ENCODE peak calls at places on chromosomes 13 and 19, in five cellular contexts. One of them, this sample, is unnamed.
A peak's percentile ranks its signal among the peaks of the same experiment; 100 is the strongest.

GRCh38 chr19:3771906-3772450 is at the start of gene RAX2:
- DNase-seq in heart left ventricle: no peak
- DNase-seq in tibial artery: no peak
- DNase-seq in lower lobe of right lung: no peak
- DNase-seq in psoas muscle: no peak
- DNase-seq in this sample: no peak

GRCh38 chr13:99386495-99386894 is 79.3 kb upstream of the GPR183 start:
- DNase-seq in lower lobe of right lung: no peak
- DNase-seq in psoas muscle: no peak
- DNase-seq in heart left ventricle: no peak
- DNase-seq in tibial artery: no peak
- DNase-seq in this sample: no peak

GRCh38 chr13:38763446-38764381 is 76.8 kb downstream of the FREM2 start:
- DNase-seq in tibial artery: no peak
- DNase-seq in psoas muscle: no peak
- DNase-seq in heart left ventricle: no peak
- DNase-seq in lower lobe of right lung: no peak
- DNase-seq in this sample: peak; percentile 35

GRCh38 chr19:16361254-16361653 is 36.6 kb downstream of the KLF2 start:
- DNase-seq in heart left ventricle: no peak
- DNase-seq in psoas muscle: no peak
- DNase-seq in lower lobe of right lung: no peak
- DNase-seq in tibial artery: no peak
- DNase-seq in this sample: no peak

GRCh38 chr13:44719857-44720671 is 143.9 kb upstream of the TSC22D1 start:
- DNase-seq in psoas muscle: no peak
- DNase-seq in tibial artery: no peak
- DNase-seq in heart left ventricle: no peak
- DNase-seq in lower lobe of right lung: no peak
- DNase-seq in this sample: no peak

GRCh38 chr13:46124531-46124966 is 19.7 kb upstream of the CPB2 start:
- DNase-seq in lower lobe of right lung: peak; percentile 59
- DNase-seq in psoas muscle: no peak
- DNase-seq in tibial artery: no peak
- DNase-seq in heart left ventricle: no peak
- DNase-seq in this sample: no peak

GRCh38 chr13:30308548-30308947 is 1.2 kb upstream of the KATNAL1 start:
- DNase-seq in tibial artery: no peak
- DNase-seq in lower lobe of right lung: no peak
- DNase-seq in psoas muscle: no peak
- DNase-seq in heart left ventricle: no peak
- DNase-seq in this sample: no peak

GRCh38 chr13:105406551-105406950 is 1128.9 kb downstream of the EFNB2 start:
- DNase-seq in psoas muscle: no peak
- DNase-seq in tibial artery: no peak
- DNase-seq in heart left ventricle: no peak
- DNase-seq in lower lobe of right lung: no peak
- DNase-seq in this sample: no peak

GRCh38 chr13:48078251-48078656 is 16.6 kb downstream of the MED4 start:
- DNase-seq in psoas muscle: no peak
- DNase-seq in tibial artery: no peak
- DNase-seq in heart left ventricle: no peak
- DNase-seq in lower lobe of right lung: no peak
- DNase-seq in this sample: peak; percentile 46

GRCh38 chr19:18646535-18647370 is 9.9 kb downstream of the KLHL26 start:
- DNase-seq in heart left ventricle: no peak
- DNase-seq in psoas muscle: no peak
- DNase-seq in tibial artery: peak; percentile 67
- DNase-seq in lower lobe of right lung: no peak
- DNase-seq in this sample: no peak

GRCh38 chr19:18776736-18777135 is 14.4 kb downstream of the COMP start:
- DNase-seq in lower lobe of right lung: no peak
- DNase-seq in psoas muscle: peak; percentile 47
- DNase-seq in tibial artery: no peak
- DNase-seq in heart left ventricle: no peak
- DNase-seq in this sample: no peak

GRCh38 chr13:112510002-112510780 is 77.8 kb downstream of the TUBGCP3 start:
- DNase-seq in heart left ventricle: no peak
- DNase-seq in lower lobe of right lung: peak; percentile 56
- DNase-seq in psoas muscle: no peak
- DNase-seq in tibial artery: no peak
- DNase-seq in this sample: peak; percentile 14

GRCh38 chr19:17458970-17459369 is 1.8 kb downstream of the NXNL1 start:
- DNase-seq in lower lobe of right lung: no peak
- DNase-seq in tibial artery: no peak
- DNase-seq in psoas muscle: no peak
- DNase-seq in heart left ventricle: no peak
- DNase-seq in this sample: no peak

GRCh38 chr19:10593820-10594637 is 6.9 kb upstream of the AP1M2 start:
- DNase-seq in psoas muscle: peak; percentile 80
- DNase-seq in heart left ventricle: no peak
- DNase-seq in tibial artery: peak; percentile 76
- DNase-seq in lower lobe of right lung: peak; percentile 61
- DNase-seq in this sample: no peak

GRCh38 chr13:50800091-50800739 is 43.3 kb downstream of the DLEU7 start:
- DNase-seq in lower lobe of right lung: no peak
- DNase-seq in heart left ventricle: no peak
- DNase-seq in psoas muscle: no peak
- DNase-seq in tibial artery: no peak
- DNase-seq in this sample: no peak

GRCh38 chr19:18254546-18255500 is 19.4 kb downstream of the IQCN start:
- DNase-seq in heart left ventricle: no peak
- DNase-seq in lower lobe of right lung: no peak
- DNase-seq in tibial artery: no peak
- DNase-seq in psoas muscle: no peak
- DNase-seq in this sample: peak; percentile 70

GRCh38 chr19:35436477-35437141 is 11.4 kb upstream of the FFAR2 start:
- DNase-seq in heart left ventricle: no peak
- DNase-seq in tibial artery: no peak
- DNase-seq in psoas muscle: peak; percentile 55
- DNase-seq in lower lobe of right lung: no peak
- DNase-seq in this sample: peak; percentile 62

GRCh38 chr13:64591981-64592380 is 2638.2 kb downstream of the PCDH9 start:
- DNase-seq in lower lobe of right lung: no peak
- DNase-seq in tibial artery: no peak
- DNase-seq in heart left ventricle: no peak
- DNase-seq in psoas muscle: no peak
- DNase-seq in this sample: no peak

GRCh38 chr13:112781881-112782361 is 92.1 kb downstream of the ATP11A start:
- DNase-seq in psoas muscle: no peak
- DNase-seq in lower lobe of right lung: peak; percentile 66
- DNase-seq in heart left ventricle: peak; percentile 89
- DNase-seq in tibial artery: no peak
- DNase-seq in this sample: no peak

GRCh38 chr19:2613507-2614295 is 88.8 kb downstream of the GNG7 start:
- DNase-seq in psoas muscle: peak; percentile 64
- DNase-seq in lower lobe of right lung: peak; percentile 68
- DNase-seq in heart left ventricle: no peak
- DNase-seq in tibial artery: peak; percentile 73
- DNase-seq in this sample: peak; percentile 49

GRCh38 chr13:20182231-20182846 is 10.4 kb downstream of the GJB2 start:
- DNase-seq in heart left ventricle: no peak
- DNase-seq in tibial artery: no peak
- DNase-seq in lower lobe of right lung: no peak
- DNase-seq in psoas muscle: no peak
- DNase-seq in this sample: peak; percentile 72

GRCh38 chr19:38695319-38695683 is 47.9 kb downstream of the ACTN4 start:
- DNase-seq in lower lobe of right lung: no peak
- DNase-seq in tibial artery: no peak
- DNase-seq in psoas muscle: no peak
- DNase-seq in heart left ventricle: no peak
- DNase-seq in this sample: peak; percentile 72

DNA sequence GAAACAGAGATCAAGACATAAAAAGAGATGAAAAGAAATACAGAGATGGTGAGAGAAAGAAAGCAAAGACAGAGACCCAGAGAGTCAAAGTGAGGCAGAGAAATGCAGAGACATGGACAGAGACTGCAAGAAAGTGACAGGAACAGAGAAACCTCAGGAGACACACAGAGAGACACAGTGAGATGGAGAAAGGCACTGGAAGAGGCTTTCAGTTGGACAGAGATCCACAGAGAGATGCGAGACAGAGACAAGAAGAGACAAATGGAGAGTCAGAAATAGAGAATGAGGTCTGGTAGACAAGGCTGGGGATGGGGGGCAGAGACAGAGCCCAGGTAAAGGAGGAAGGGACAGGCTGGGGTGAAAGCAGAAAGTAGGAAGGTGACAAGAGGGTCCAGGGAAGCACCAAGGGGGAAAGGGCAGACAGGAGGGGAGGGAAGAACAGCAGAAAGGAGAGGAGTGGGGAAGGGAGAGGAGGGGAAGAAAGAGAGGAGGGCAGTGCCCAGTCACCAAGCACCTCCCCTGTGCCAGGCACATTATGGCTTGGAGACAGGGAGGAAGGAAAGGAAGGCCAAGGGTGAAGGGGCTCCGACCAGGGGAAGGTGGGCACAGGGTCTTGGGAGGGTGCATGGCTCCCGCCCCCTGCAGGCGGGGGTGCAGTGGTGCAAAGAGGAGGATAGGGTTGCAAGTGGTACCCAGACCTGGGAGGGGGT is 38.5 kb downstream of the DEDD2 start:
- DNase-seq in tibial artery: no peak
- DNase-seq in heart left ventricle: no peak
- DNase-seq in psoas muscle: no peak
- DNase-seq in lower lobe of right lung: no peak
- DNase-seq in this sample: no peak
- H3K4me1 ChIP-seq in tibial artery: no peaks in the 10 kb centered on the region
- H3K4me1 ChIP-seq in heart left ventricle: peaks cover 18% of the 10 kb centered on the region
- H3K4me1 ChIP-seq in psoas muscle: peaks cover 4% of the 10 kb centered on the region
- H3K4me1 ChIP-seq in lower lobe of right lung: peaks cover 14% of the 10 kb centered on the region
- H3K4me1 ChIP-seq in this sample: no peaks in the 10 kb centered on the region

DNA sequence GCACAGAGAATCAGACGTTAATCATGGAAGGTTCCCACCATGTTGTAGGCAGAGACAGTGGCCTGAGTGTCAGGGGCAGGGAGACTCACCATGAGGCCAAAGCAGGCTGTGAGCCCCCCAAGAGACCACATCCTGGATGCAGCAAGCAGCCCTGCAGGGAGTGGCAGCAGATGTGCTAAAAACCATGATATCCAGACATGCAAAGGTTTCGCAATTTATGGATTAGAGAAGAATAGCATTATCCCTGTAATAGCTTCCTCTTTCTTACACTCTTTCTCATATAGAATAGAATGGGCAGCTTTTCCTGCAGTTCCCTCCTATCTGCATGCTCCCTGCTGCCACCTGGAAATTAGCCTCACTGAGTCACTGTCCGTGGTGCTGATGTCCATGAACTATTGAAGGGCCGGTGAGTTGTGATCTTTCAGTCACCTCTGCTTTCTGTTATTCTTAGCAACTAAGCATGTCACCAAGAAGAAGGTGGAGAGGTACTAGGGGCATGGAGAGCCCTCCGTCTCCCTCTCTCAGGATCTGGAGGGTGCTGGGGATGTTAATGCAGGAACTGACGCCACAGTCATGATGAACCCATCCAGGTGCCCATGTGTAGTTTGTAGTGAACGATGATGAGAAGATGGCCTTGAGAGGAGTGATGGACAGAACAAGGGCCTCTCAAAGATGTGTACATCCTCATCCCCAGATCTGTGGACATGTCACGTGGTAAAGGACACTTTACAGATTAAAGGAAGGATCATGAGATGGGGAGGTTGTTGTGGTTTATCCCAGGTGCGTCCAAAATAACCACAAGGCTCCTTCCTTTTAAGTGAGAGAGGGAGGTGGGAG is 9.9 kb downstream of the CEACAM4 start:
- DNase-seq in lower lobe of right lung: no peak
- DNase-seq in tibial artery: no peak
- DNase-seq in heart left ventricle: no peak
- DNase-seq in psoas muscle: no peak
- DNase-seq in this sample: no peak
- H3K9me3 ChIP-seq in lower lobe of right lung: no peaks in the 10 kb centered on the region
- H3K9me3 ChIP-seq in tibial artery: no peaks in the 10 kb centered on the region
- H3K9me3 ChIP-seq in heart left ventricle: no peaks in the 10 kb centered on the region
- H3K9me3 ChIP-seq in psoas muscle: no peaks in the 10 kb centered on the region
- H3K9me3 ChIP-seq in this sample: no peaks in the 10 kb centered on the region

GRCh38 chr13:110576070-110576394 is 14.5 kb upstream of the RAB20 start:
- DNase-seq in heart left ventricle: no peak
- DNase-seq in psoas muscle: no peak
- DNase-seq in lower lobe of right lung: no peak
- DNase-seq in tibial artery: peak; percentile 53
- DNase-seq in this sample: no peak
- H3K4me3 ChIP-seq in heart left ventricle: no peak overlapping the region
- H3K4me3 ChIP-seq in psoas muscle: no peak overlapping the region
- H3K4me3 ChIP-seq in lower lobe of right lung: no peak overlapping the region
- H3K4me3 ChIP-seq in tibial artery: no peak overlapping the region
- H3K4me3 ChIP-seq in this sample: no peak overlapping the region

GRCh38 chr19:1266818-1267440 is 2.2 kb upstream of the CIRBP start:
- DNase-seq in psoas muscle: peak; percentile 87
- DNase-seq in tibial artery: peak; percentile 88
- DNase-seq in lower lobe of right lung: peak; percentile 86
- DNase-seq in heart left ventricle: peak; percentile 70
- DNase-seq in this sample: peak; percentile 66
- H3K4me1 ChIP-seq in psoas muscle: peaks cover 54% of the 10 kb centered on the region
- H3K4me1 ChIP-seq in tibial artery: peaks cover 7% of the 10 kb centered on the region
- H3K4me1 ChIP-seq in lower lobe of right lung: peaks cover 76% of the 10 kb centered on the region
- H3K4me1 ChIP-seq in heart left ventricle: peaks cover 76% of the 10 kb centered on the region
- H3K4me1 ChIP-seq in this sample: peaks cover 19% of the 10 kb centered on the region

GRCh38 chr19:44643605-44644390 is at the start of gene PVR:
- DNase-seq in psoas muscle: peak; percentile 87
- DNase-seq in heart left ventricle: peak; percentile 86
- DNase-seq in lower lobe of right lung: peak; percentile 86
- DNase-seq in tibial artery: peak; percentile 83
- DNase-seq in this sample: peak; percentile 78
- H3K9me3 ChIP-seq in psoas muscle: no peaks in the 10 kb centered on the region
- H3K9me3 ChIP-seq in heart left ventricle: no peaks in the 10 kb centered on the region
- H3K9me3 ChIP-seq in lower lobe of right lung: no peaks in the 10 kb centered on the region
- H3K9me3 ChIP-seq in tibial artery: no peaks in the 10 kb centered on the region
- H3K9me3 ChIP-seq in this sample: no peaks in the 10 kb centered on the region

DNA sequence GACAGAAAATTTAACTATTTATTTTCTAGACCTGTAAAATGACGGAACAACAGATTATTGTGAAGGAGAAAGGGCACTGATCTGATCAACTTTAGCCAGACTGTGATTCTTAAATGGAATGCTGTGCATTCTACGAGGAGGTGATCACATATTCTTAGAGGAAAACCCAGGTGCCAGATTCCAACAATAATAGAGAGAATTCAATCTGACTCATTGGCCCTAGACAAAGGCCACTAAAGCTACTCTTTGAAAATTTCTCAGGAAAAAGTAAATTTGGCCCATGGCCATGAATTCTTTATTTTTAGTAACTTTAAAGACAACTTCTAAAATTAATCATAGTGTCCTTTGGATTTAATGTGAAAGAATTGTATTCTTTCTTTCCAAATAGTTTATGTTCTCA is 58.6 kb upstream of the POSTN start:
- DNase-seq in psoas muscle: no peak
- DNase-seq in tibial artery: no peak
- DNase-seq in heart left ventricle: no peak
- DNase-seq in lower lobe of right lung: no peak
- DNase-seq in this sample: no peak
- H3K4me3 ChIP-seq in psoas muscle: no peak overlapping the region
- H3K4me3 ChIP-seq in tibial artery: no peak overlapping the region
- H3K4me3 ChIP-seq in heart left ventricle: no peak overlapping the region
- H3K4me3 ChIP-seq in lower lobe of right lung: no peak overlapping the region
- H3K4me3 ChIP-seq in this sample: no peak overlapping the region

GRCh38 chr13:33115274-33115673 is 99.1 kb downstream of the KL start:
- DNase-seq in psoas muscle: no peak
- DNase-seq in lower lobe of right lung: no peak
- DNase-seq in heart left ventricle: no peak
- DNase-seq in tibial artery: no peak
- DNase-seq in this sample: no peak
- H3K4me1 ChIP-seq in psoas muscle: no peaks in the 10 kb centered on the region
- H3K4me1 ChIP-seq in lower lobe of right lung: peaks cover 45% of the 10 kb centered on the region
- H3K4me1 ChIP-seq in heart left ventricle: peaks cover 34% of the 10 kb centered on the region
- H3K4me1 ChIP-seq in tibial artery: no peaks in the 10 kb centered on the region
- H3K4me1 ChIP-seq in this sample: no peaks in the 10 kb centered on the region

GRCh38 chr19:21423057-21424041 is 26.4 kb downstream of the ZNF493 start:
- DNase-seq in heart left ventricle: no peak
- DNase-seq in lower lobe of right lung: no peak
- DNase-seq in tibial artery: no peak
- DNase-seq in psoas muscle: no peak
- DNase-seq in this sample: no peak
- H3K9me3 ChIP-seq in heart left ventricle: peaks cover 99% of the 10 kb centered on the region
- H3K9me3 ChIP-seq in lower lobe of right lung: peaks cover 98% of the 10 kb centered on the region
- H3K9me3 ChIP-seq in tibial artery: peaks cover 87% of the 10 kb centered on the region
- H3K9me3 ChIP-seq in psoas muscle: peaks cover 90% of the 10 kb centered on the region
- H3K9me3 ChIP-seq in this sample: peaks cover 11% of the 10 kb centered on the region

This sample was measured in small intestine.